ENCODE peak calls at places on chromosomes 7 and 10, in ten cellular contexts. One of them, this sample, is unnamed.

GRCh38 chr10:13648425-13648824 is 61.7 kb downstream of the PRPF18 start:
- DNase-seq in keratinocyte: no peak
- DNase-seq in heart right ventricle: no peak
- DNase-seq in nephron progenitor cell: no peak
- DNase-seq in foreskin keratinocyte: no peak
- DNase-seq in AG09309: no peak
- DNase-seq in fibroblast of mammary gland: no peak
- DNase-seq in cardiac fibroblast: no peak
- DNase-seq in A549: no peak
- DNase-seq in HCT116: no peak
- DNase-seq in this sample: no peak

GRCh38 chr10:89371987-89372386 is 5.9 kb upstream of the IFIT1B start:
- DNase-seq in heart right ventricle: no peak
- DNase-seq in keratinocyte: no peak
- DNase-seq in cardiac fibroblast: no peak
- DNase-seq in A549: no peak
- DNase-seq in HCT116: no peak
- DNase-seq in fibroblast of mammary gland: no peak
- DNase-seq in AG09309: no peak
- DNase-seq in foreskin keratinocyte: no peak
- DNase-seq in nephron progenitor cell: no peak
- DNase-seq in this sample: no peak

GRCh38 chr7:40793132-40793531 is 658.3 kb downstream of the SUGCT start:
- DNase-seq in keratinocyte: no peak
- DNase-seq in AG09309: no peak
- DNase-seq in nephron progenitor cell: no peak
- DNase-seq in heart right ventricle: no peak
- DNase-seq in A549: no peak
- DNase-seq in foreskin keratinocyte: no peak
- DNase-seq in fibroblast of mammary gland: peak; percentile 71
- DNase-seq in cardiac fibroblast: peak; percentile 70
- DNase-seq in HCT116: no peak
- DNase-seq in this sample: no peak

GRCh38 chr10:48463318-48464003 is 141.4 kb downstream of the ARHGAP22 start:
- DNase-seq in AG09309: no peak
- DNase-seq in nephron progenitor cell: peak; percentile 45
- DNase-seq in keratinocyte: no peak
- DNase-seq in cardiac fibroblast: no peak
- DNase-seq in heart right ventricle: no peak
- DNase-seq in foreskin keratinocyte: no peak
- DNase-seq in HCT116: no peak
- DNase-seq in A549: no peak
- DNase-seq in fibroblast of mammary gland: no peak
- DNase-seq in this sample: no peak

GRCh38 chr10:78438094-78438906 is 404.6 kb downstream of the RPS24 start:
- DNase-seq in HCT116: no peak
- DNase-seq in nephron progenitor cell: no peak
- DNase-seq in heart right ventricle: no peak
- DNase-seq in fibroblast of mammary gland: no peak
- DNase-seq in A549: no peak
- DNase-seq in cardiac fibroblast: no peak
- DNase-seq in AG09309: no peak
- DNase-seq in keratinocyte: no peak
- DNase-seq in foreskin keratinocyte: no peak
- DNase-seq in this sample: no peak

GRCh38 chr10:101889256-101890210 is 45.9 kb upstream of the KCNIP2 start:
- DNase-seq in foreskin keratinocyte: no peak
- DNase-seq in HCT116: peak; percentile 69
- DNase-seq in nephron progenitor cell: peak; percentile 83
- DNase-seq in heart right ventricle: peak; percentile 79
- DNase-seq in AG09309: peak; percentile 35
- DNase-seq in keratinocyte: peak; percentile 19
- DNase-seq in A549: peak; percentile 69
- DNase-seq in fibroblast of mammary gland: peak; percentile 79
- DNase-seq in cardiac fibroblast: peak; percentile 87
- DNase-seq in this sample: peak; percentile 65

GRCh38 chr7:122813845-122814244 is 72.4 kb downstream of the CADPS2 start:
- DNase-seq in foreskin keratinocyte: no peak
- DNase-seq in fibroblast of mammary gland: no peak
- DNase-seq in cardiac fibroblast: no peak
- DNase-seq in keratinocyte: no peak
- DNase-seq in heart right ventricle: no peak
- DNase-seq in HCT116: no peak
- DNase-seq in A549: no peak
- DNase-seq in nephron progenitor cell: no peak
- DNase-seq in AG09309: no peak
- DNase-seq in this sample: no peak

GRCh38 chr10:77578583-77579227 is 58.9 kb downstream of the KCNMA1 start:
- DNase-seq in nephron progenitor cell: no peak
- DNase-seq in HCT116: no peak
- DNase-seq in fibroblast of mammary gland: peak; percentile 44
- DNase-seq in keratinocyte: peak; percentile 61
- DNase-seq in AG09309: no peak
- DNase-seq in heart right ventricle: no peak
- DNase-seq in cardiac fibroblast: peak; percentile 44
- DNase-seq in foreskin keratinocyte: peak; percentile 85
- DNase-seq in A549: peak; percentile 59
- DNase-seq in this sample: no peak

DNA sequence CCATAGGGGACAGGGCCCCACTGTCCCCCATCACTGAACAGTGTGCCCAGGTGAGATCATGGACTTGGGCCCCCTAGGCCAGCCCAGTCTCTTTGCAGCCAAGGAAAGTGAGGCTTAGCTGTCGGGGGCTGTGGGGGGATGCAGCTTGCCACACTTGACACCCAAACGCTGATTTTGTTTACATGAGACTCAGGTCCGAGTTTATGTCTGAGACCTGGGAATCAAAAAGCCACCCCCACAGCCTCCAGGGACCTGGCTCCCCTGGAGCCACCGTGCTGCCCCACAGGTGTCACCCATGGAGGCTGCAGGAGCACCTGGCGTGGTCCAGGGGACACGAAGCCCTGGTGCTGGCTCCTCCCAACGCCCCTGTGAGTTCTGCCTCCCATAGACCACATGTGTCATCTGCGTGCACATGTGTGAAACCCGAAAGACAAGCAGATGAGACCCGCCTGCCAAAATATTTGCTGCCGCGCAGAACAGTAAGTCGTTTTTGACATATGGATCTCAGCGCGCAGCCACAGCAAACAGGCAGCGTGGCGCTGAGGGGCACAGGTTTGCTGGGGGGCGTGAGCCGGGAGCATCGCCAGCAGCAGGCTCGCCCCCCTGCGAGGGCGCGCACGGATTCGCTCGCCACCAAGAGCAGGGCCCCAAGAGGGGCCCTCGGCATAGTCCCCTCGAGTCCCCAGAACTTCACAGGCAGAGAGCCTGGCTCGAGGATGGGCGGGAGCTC is 112.3 kb downstream of the LHPP start:
- DNase-seq in HCT116: no peak
- DNase-seq in cardiac fibroblast: no peak
- DNase-seq in AG09309: no peak
- DNase-seq in fibroblast of mammary gland: no peak
- DNase-seq in heart right ventricle: no peak
- DNase-seq in nephron progenitor cell: no peak
- DNase-seq in foreskin keratinocyte: no peak
- DNase-seq in A549: no peak
- DNase-seq in keratinocyte: no peak
- DNase-seq in this sample: no peak
- TF ChIP-seq CTCF in HCT116: no peak
- TF ChIP-seq CTCF in cardiac fibroblast: no peak
- TF ChIP-seq CTCF in AG09309: no peak
- TF ChIP-seq CTCF in fibroblast of mammary gland: no peak
- TF ChIP-seq CTCF in heart right ventricle: no peak
- TF ChIP-seq CTCF in nephron progenitor cell: no peak
- TF ChIP-seq CTCF in foreskin keratinocyte: no peak
- TF ChIP-seq CTCF in A549: no peak
- TF ChIP-seq CTCF in keratinocyte: no peak
- TF ChIP-seq CTCF in this sample: no peak

GRCh38 chr7:151032936-151033863 is 5.0 kb downstream of the ABCB8 start:
- DNase-seq in HCT116: no peak
- DNase-seq in nephron progenitor cell: no peak
- DNase-seq in A549: no peak
- DNase-seq in keratinocyte: no peak
- DNase-seq in heart right ventricle: no peak
- DNase-seq in AG09309: no peak
- DNase-seq in cardiac fibroblast: no peak
- DNase-seq in foreskin keratinocyte: no peak
- DNase-seq in fibroblast of mammary gland: no peak
- DNase-seq in this sample: no peak
- TF ChIP-seq CTCF in HCT116: no peak
- TF ChIP-seq CTCF in nephron progenitor cell: no peak
- TF ChIP-seq CTCF in A549: no peak
- TF ChIP-seq CTCF in keratinocyte: peak; percentile 56
- TF ChIP-seq CTCF in heart right ventricle: no peak
- TF ChIP-seq CTCF in AG09309: no peak
- TF ChIP-seq CTCF in cardiac fibroblast: no peak
- TF ChIP-seq CTCF in foreskin keratinocyte: peak; percentile 53
- TF ChIP-seq CTCF in fibroblast of mammary gland: no peak
- TF ChIP-seq CTCF in this sample: no peak

GRCh38 chr10:60456053-60456452 is 66.4 kb upstream of the ANK3 start:
- DNase-seq in foreskin keratinocyte: no peak
- DNase-seq in heart right ventricle: no peak
- DNase-seq in nephron progenitor cell: no peak
- DNase-seq in cardiac fibroblast: peak; percentile 42
- DNase-seq in fibroblast of mammary gland: peak; percentile 51
- DNase-seq in A549: no peak
- DNase-seq in HCT116: no peak
- DNase-seq in AG09309: no peak
- DNase-seq in keratinocyte: no peak
- DNase-seq in this sample: no peak
- TF ChIP-seq CTCF in foreskin keratinocyte: peak; percentile 49
- TF ChIP-seq CTCF in heart right ventricle: no peak
- TF ChIP-seq CTCF in nephron progenitor cell: peak; percentile 16
- TF ChIP-seq CTCF in cardiac fibroblast: peak; percentile 50
- TF ChIP-seq CTCF in fibroblast of mammary gland: peak; percentile 43
- TF ChIP-seq CTCF in A549: no peak
- TF ChIP-seq CTCF in HCT116: no peak
- TF ChIP-seq CTCF in AG09309: no peak
- TF ChIP-seq CTCF in keratinocyte: no peak
- TF ChIP-seq CTCF in this sample: no peak

GRCh38 chr7:3673524-3673923 is 372.5 kb downstream of the SDK1 start:
- DNase-seq in AG09309: no peak
- DNase-seq in heart right ventricle: no peak
- DNase-seq in nephron progenitor cell: peak; percentile 42
- DNase-seq in fibroblast of mammary gland: peak; percentile 17
- DNase-seq in HCT116: no peak
- DNase-seq in foreskin keratinocyte: no peak
- DNase-seq in A549: no peak
- DNase-seq in keratinocyte: no peak
- DNase-seq in cardiac fibroblast: peak; percentile 46
- DNase-seq in this sample: no peak
- TF ChIP-seq CTCF in AG09309: no peak
- TF ChIP-seq CTCF in heart right ventricle: peak; percentile 9
- TF ChIP-seq CTCF in nephron progenitor cell: peak; percentile 53
- TF ChIP-seq CTCF in fibroblast of mammary gland: peak; percentile 42
- TF ChIP-seq CTCF in HCT116: peak; percentile 52
- TF ChIP-seq CTCF in foreskin keratinocyte: peak; percentile 51
- TF ChIP-seq CTCF in A549: peak; percentile 33
- TF ChIP-seq CTCF in keratinocyte: peak; percentile 60
- TF ChIP-seq CTCF in cardiac fibroblast: peak; percentile 44
- TF ChIP-seq CTCF in this sample: peak; percentile 26

GRCh38 chr10:33556103-33556502 is 221.6 kb upstream of the NRP1 start:
- DNase-seq in nephron progenitor cell: no peak
- DNase-seq in foreskin keratinocyte: no peak
- DNase-seq in HCT116: no peak
- DNase-seq in fibroblast of mammary gland: no peak
- DNase-seq in A549: no peak
- DNase-seq in cardiac fibroblast: no peak
- DNase-seq in AG09309: no peak
- DNase-seq in keratinocyte: no peak
- DNase-seq in heart right ventricle: no peak
- DNase-seq in this sample: no peak

GRCh38 chr10:33553951-33554571 is 219.6 kb upstream of the NRP1 start:
- DNase-seq in keratinocyte: no peak
- DNase-seq in cardiac fibroblast: no peak
- DNase-seq in foreskin keratinocyte: no peak
- DNase-seq in nephron progenitor cell: no peak
- DNase-seq in HCT116: no peak
- DNase-seq in heart right ventricle: no peak
- DNase-seq in fibroblast of mammary gland: no peak
- DNase-seq in AG09309: no peak
- DNase-seq in A549: no peak
- DNase-seq in this sample: no peak

GRCh38 chr10:33557313-33557712 is 222.8 kb upstream of the NRP1 start:
- DNase-seq in keratinocyte: no peak
- DNase-seq in AG09309: no peak
- DNase-seq in nephron progenitor cell: no peak
- DNase-seq in HCT116: no peak
- DNase-seq in cardiac fibroblast: no peak
- DNase-seq in foreskin keratinocyte: no peak
- DNase-seq in fibroblast of mammary gland: no peak
- DNase-seq in A549: no peak
- DNase-seq in heart right ventricle: no peak
- DNase-seq in this sample: no peak

GRCh38 chr10:33556581-33556980 is 222.1 kb upstream of the NRP1 start:
- DNase-seq in foreskin keratinocyte: no peak
- DNase-seq in A549: no peak
- DNase-seq in AG09309: no peak
- DNase-seq in keratinocyte: no peak
- DNase-seq in nephron progenitor cell: peak; percentile 4
- DNase-seq in heart right ventricle: no peak
- DNase-seq in cardiac fibroblast: no peak
- DNase-seq in fibroblast of mammary gland: no peak
- DNase-seq in HCT116: no peak
- DNase-seq in this sample: no peak

DNA sequence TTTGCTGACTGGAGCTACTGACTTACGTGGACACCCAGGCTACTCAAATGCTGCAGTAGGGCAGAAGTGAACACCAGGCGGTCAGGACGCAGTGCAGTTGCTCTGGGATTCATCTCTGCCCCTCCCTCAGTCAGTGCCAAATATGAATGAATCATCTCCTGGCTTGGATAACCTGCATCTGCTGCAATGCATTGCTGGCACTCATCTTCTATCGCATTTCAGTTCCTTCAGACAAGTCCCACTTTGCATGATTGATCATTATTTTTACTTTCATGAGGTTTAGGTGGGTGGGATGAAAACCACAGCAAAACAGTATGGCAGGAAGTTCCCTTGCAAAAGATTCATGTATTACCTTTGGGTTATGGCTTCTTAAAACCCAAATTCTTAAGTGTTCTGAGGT is 224.6 kb upstream of the NRP1 start:
- DNase-seq in cardiac fibroblast: peak; percentile 83
- DNase-seq in HCT116: no peak
- DNase-seq in A549: peak; percentile 13
- DNase-seq in foreskin keratinocyte: peak; percentile 38
- DNase-seq in AG09309: peak; percentile 51
- DNase-seq in keratinocyte: peak; percentile 5
- DNase-seq in nephron progenitor cell: no peak
- DNase-seq in heart right ventricle: no peak
- DNase-seq in fibroblast of mammary gland: peak; percentile 96
- DNase-seq in this sample: no peak
- TF ChIP-seq CTCF in cardiac fibroblast: peak; percentile 36
- TF ChIP-seq CTCF in HCT116: no peak
- TF ChIP-seq CTCF in A549: no peak
- TF ChIP-seq CTCF in foreskin keratinocyte: peak; percentile 28
- TF ChIP-seq CTCF in AG09309: peak; percentile 24
- TF ChIP-seq CTCF in keratinocyte: peak; percentile 18
- TF ChIP-seq CTCF in nephron progenitor cell: no peak
- TF ChIP-seq CTCF in heart right ventricle: no peak
- TF ChIP-seq CTCF in fibroblast of mammary gland: peak; percentile 33
- TF ChIP-seq CTCF in this sample: no peak

GRCh38 chr7:96998765-96999164 is 6.6 kb upstream of the DLX6 start:
- DNase-seq in AG09309: no peak
- DNase-seq in heart right ventricle: no peak
- DNase-seq in nephron progenitor cell: no peak
- DNase-seq in foreskin keratinocyte: no peak
- DNase-seq in A549: no peak
- DNase-seq in keratinocyte: no peak
- DNase-seq in fibroblast of mammary gland: no peak
- DNase-seq in HCT116: no peak
- DNase-seq in cardiac fibroblast: no peak
- DNase-seq in this sample: peak; percentile 8
- TF ChIP-seq CTCF in AG09309: no peak
- TF ChIP-seq CTCF in heart right ventricle: no peak
- TF ChIP-seq CTCF in nephron progenitor cell: no peak
- TF ChIP-seq CTCF in foreskin keratinocyte: no peak
- TF ChIP-seq CTCF in A549: no peak
- TF ChIP-seq CTCF in keratinocyte: no peak
- TF ChIP-seq CTCF in fibroblast of mammary gland: no peak
- TF ChIP-seq CTCF in HCT116: no peak
- TF ChIP-seq CTCF in cardiac fibroblast: no peak
- TF ChIP-seq CTCF in this sample: no peak